ENCODE peak calls at places on chromosomes 1 and 21, in eight cellular contexts. X is natural killer cell; W is activated naive CD8-positive, alpha-beta T cell treated with anti-CD3 and anti-CD28 coated beads, Interleukin-2, amount 50 U/mL, for 24 hours; D is left lung; T is B cell; Z is stimulated activated memory B cell treated with anti-CD40 and anti-IgM and Interleukin-4, amounts not matched to agents 10 μg/mL and 1 μg/mL and 100 μg/mL, for 72 hours; Y is RWPE2; V is activated T-cell treated with anti-CD3 and anti-CD28 coated beads, Interleukin-2, amount 50 U/mL, for 4 hours. U is an unnamed sample.
A peak's percentile ranks its signal among the peaks of the same experiment; 100 is the strongest.

GRCh38 chr1:38424677-38425076 is 378.1 kb upstream of the POU3F1 start:
- ATAC-seq in Z (no peak), W (no peak), V (no peak), T (no peak), X (no peak), D (no peak), Y (no peak), U (no peak)

GRCh38 chr1:41661428-41662060 is 177.1 kb upstream of the EDN2 start:
- ATAC-seq in Y (no peak), X (peak; percentile 14), Z (peak; percentile 17), D (peak; percentile 5), V (peak; percentile 9), W (peak; percentile 3), T (no peak), U (peak; percentile 14)

GRCh38 chr1:169690489-169690888 is 20.9 kb downstream of the SELL start:
- ATAC-seq in W (no peak), T (no peak), Z (no peak), D (no peak), X (no peak), Y (no peak), V (no peak), U (no peak)

GRCh38 chr21:36207577-36208320 is 51.1 kb downstream of the DOP1B start:
- ATAC-seq in V (peak; percentile 36), T (no peak), Y (peak; percentile 18), Z (peak; percentile 44), W (peak; percentile 34), D (no peak), X (no peak), U (peak; percentile 75)

GRCh38 chr1:93016171-93016570 is 54.9 kb upstream of the DIPK1A start:
- ATAC-seq in Z (no peak), W (no peak), V (no peak), D (no peak), X (no peak), Y (peak; percentile 60), T (no peak), U (no peak)

GRCh38 chr1:176462671-176463225 is at the start of gene PAPPA2:
- ATAC-seq in D (no peak), Z (no peak), X (no peak), W (no peak), T (no peak), V (no peak), Y (no peak), U (no peak)

GRCh38 chr1:58476179-58476578 is 70.3 kb downstream of the OMA1 start:
- ATAC-seq in V (no peak), T (no peak), Y (no peak), Z (no peak), X (no peak), D (no peak), W (no peak), U (no peak)

GRCh38 chr1:9181990-9182783 is 52.4 kb upstream of the H6PD start:
- ATAC-seq in T (peak; percentile 31), X (no peak), Z (peak; percentile 68), V (peak; percentile 42), W (peak; percentile 13), D (peak; percentile 87), Y (peak; percentile 60), U (peak; percentile 75)

GRCh38 chr1:154575951-154576566 is 8.5 kb downstream of the CHRNB2 start:
- ATAC-seq in D (no peak), W (no peak), V (no peak), X (no peak), Y (no peak), T (no peak), Z (peak; percentile 7), U (no peak)

GRCh38 chr1:17563494-17564281 is 24.2 kb downstream of the ARHGEF10L start:
- ATAC-seq in Z (no peak), T (no peak), W (no peak), Y (no peak), D (no peak), X (no peak), V (no peak), U (no peak)

GRCh38 chr1:92577251-92577895 is 90.6 kb upstream of the GFI1 start:
- ATAC-seq in Y (peak; percentile 86), V (peak; percentile 83), Z (no peak), T (no peak), D (no peak), W (peak; percentile 79), X (no peak), U (peak; percentile 86)

GRCh38 chr1:93358293-93358692 is 12.6 kb downstream of the DR1 start:
- ATAC-seq in X (no peak), W (no peak), V (no peak), Y (no peak), T (no peak), Z (no peak), D (no peak), U (no peak)

GRCh38 chr1:106998431-106999002 is 58.0 kb upstream of the PRMT6 start:
- ATAC-seq in T (no peak), Z (no peak), D (no peak), Y (peak; percentile 95), X (no peak), V (no peak), W (no peak), U (no peak)

GRCh38 chr1:25872708-25873107 is 2.8 kb downstream of the PAQR7 start:
- ATAC-seq in D (no peak), Z (no peak), X (no peak), Y (no peak), V (no peak), T (no peak), W (no peak), U (no peak)

GRCh38 chr1:116560704-116561490 is 9.9 kb downstream of the CD58 start:
- ATAC-seq in X (no peak), V (no peak), Z (no peak), T (no peak), W (no peak), Y (no peak), D (no peak), U (no peak)

GRCh38 chr1:185567006-185567405 is 167.2 kb upstream of the HMCN1 start:
- ATAC-seq in D (peak; percentile 84), X (peak; percentile 89), Y (peak; percentile 25), Z (peak; percentile 64), T (peak; percentile 83), W (peak; percentile 71), V (peak; percentile 80), U (peak; percentile 79)

GRCh38 chr1:6560267-6560666 is 5.2 kb downstream of the TAS1R1 start:
- ATAC-seq in Z (no peak), D (no peak), W (no peak), V (no peak), T (no peak), X (no peak), Y (no peak), U (no peak)

GRCh38 chr1:46102769-46103476 is 29.5 kb downstream of the PIK3R3 start:
- ATAC-seq in Y (peak; percentile 68), T (no peak), V (peak; percentile 4), D (peak; percentile 69), X (no peak), Z (no peak), W (peak; percentile 28), U (no peak)

GRCh38 chr1:98932184-98932583 is 72.5 kb downstream of the PLPPR5 start:
- ATAC-seq in Y (no peak), X (no peak), V (no peak), W (no peak), T (no peak), Z (no peak), D (no peak), U (no peak)

GRCh38 chr1:221824909-221825308 is 83.0 kb upstream of the DUSP10 start:
- ATAC-seq in Y (no peak), T (no peak), Z (no peak), V (no peak), X (no peak), D (no peak), W (no peak), U (no peak)

GRCh38 chr1:101108123-101108522 is 82.5 kb upstream of the DPH5 start:
- ATAC-seq in X (no peak), T (no peak), Z (no peak), V (peak; percentile 65), W (peak; percentile 88), Y (peak; percentile 45), D (no peak), U (peak; percentile 77)

GRCh38 chr1:99566290-99567021 is 79.5 kb upstream of the PALMD start:
- ATAC-seq in V (no peak), Z (no peak), T (no peak), X (no peak), W (no peak), Y (no peak), D (no peak), U (no peak)

GRCh38 chr1:106677181-106677580 is 379.3 kb upstream of the PRMT6 start:
- ATAC-seq in Z (no peak), W (no peak), T (no peak), D (no peak), Y (peak; percentile 44), X (no peak), V (no peak), U (no peak)

GRCh38 chr1:203264052-203264501 is 34.6 kb upstream of the CHIT1 start:
- ATAC-seq in Z (no peak), D (no peak), Y (no peak), W (no peak), T (no peak), V (no peak), X (no peak), U (no peak)

GRCh38 chr21:23624281-23624680 is 1983.0 kb downstream of the MRPL39 start:
- ATAC-seq in X (no peak), Z (no peak), T (no peak), W (no peak), Y (no peak), D (no peak), V (no peak), U (no peak)

GRCh38 chr1:147699686-147700041 is 29.3 kb upstream of the ACP6 start:
- ATAC-seq in W (no peak), Z (no peak), T (no peak), Y (no peak), V (no peak), X (peak; percentile 20), D (no peak), U (no peak)

GRCh38 chr1:55010887-55011217 is 12.1 kb downstream of the BSND start:
- ATAC-seq in Z (no peak), W (no peak), X (peak; percentile 89), V (no peak), Y (no peak), T (no peak), D (no peak), U (peak; percentile 34)

GRCh38 chr1:212432163-212432705 is 486 bp upstream of the NENF start:
- ATAC-seq in Z (no peak), D (peak; percentile 5), V (no peak), T (no peak), X (no peak), Y (no peak), W (no peak), U (no peak)

GRCh38 chr1:6471086-6471841 is 5.3 kb upstream of the TNFRSF25 start:
- ATAC-seq in X (no peak), Y (no peak), D (peak; percentile 2), V (peak; percentile 33), T (no peak), W (no peak), Z (no peak), U (no peak)

GRCh38 chr1:246827396-246827795 is 103.2 kb downstream of the SCCPDH start:
- ATAC-seq in T (no peak), Y (peak; percentile 58), W (no peak), V (no peak), X (no peak), D (no peak), Z (no peak), U (no peak)

GRCh38 chr1:176719478-176719877 is 256.5 kb downstream of the PAPPA2 start:
- ATAC-seq in X (no peak), Y (no peak), Z (no peak), W (no peak), V (no peak), T (no peak), D (no peak), U (no peak)

GRCh38 chr1:55541296-55541695 is 326.1 kb upstream of the USP24 start:
- ATAC-seq in W (no peak), D (no peak), Y (peak; percentile 53), X (no peak), V (no peak), Z (no peak), T (no peak), U (no peak)

GRCh38 chr1:169892819-169893644 is 664 bp downstream of the SCYL3 start:
- ATAC-seq in Y (no peak), V (peak; percentile 2), Z (no peak), W (peak; percentile 2), T (no peak), D (peak; percentile 11), X (no peak), U (peak; percentile 0)

GRCh38 chr1:107785506-107786213 is 179.3 kb downstream of the VAV3 start:
- ATAC-seq in D (peak; percentile 19), T (peak; percentile 25), Y (no peak), X (peak; percentile 32), W (no peak), V (peak; percentile 20), Z (peak; percentile 63), U (peak; percentile 28)